ENCODE peak calls at places on chromosome 9, in five cellular contexts. S is H9, Q is left lung, X is gastrocnemius medialis, N is neural progenitor cell. T is an unnamed sample.
A peak's percentile ranks its signal among the peaks of the same experiment; 100 is the strongest.

GRCh38 chr9:81844131-81844567 is 84.1 kb upstream of the SPATA31D4 start:
- DNase-seq in S (no peak), Q (no peak), X (no peak), N (no peak), T (no peak)

GRCh38 chr9:129918296-129918950 is 83.2 kb downstream of the USP20 start:
- DNase-seq in S (no peak), Q (no peak), X (no peak), N (no peak), T (no peak)

GRCh38 chr9:127267793-127268507 is 3.4 kb downstream of the GARNL3 start:
- DNase-seq in S (no peak), Q (no peak), X (no peak), N (no peak), T (no peak)

GRCh38 chr9:27625751-27626628 is 52.7 kb upstream of the C9orf72 start:
- DNase-seq in S (no peak), Q (no peak), X (no peak), N (no peak), T (no peak)

GRCh38 chr9:69253057-69253456 is 72.0 kb upstream of the ENTREP1 start:
- DNase-seq in S (no peak), Q (no peak), X (no peak), N (no peak), T (no peak)

GRCh38 chr9:100440071-100440470 is 13.1 kb downstream of the MSANTD3 start:
- DNase-seq in S (no peak), Q (no peak), X (peak; percentile 75), N (no peak), T (no peak)

GRCh38 chr9:34123682-34124081 is 2.8 kb downstream of the DCAF12 start:
- DNase-seq in S (no peak), Q (peak; percentile 77), X (no peak), N (no peak), T (no peak)

GRCh38 chr9:69012690-69013403 is 1.1 kb downstream of the PRKACG start:
- DNase-seq in S (no peak), Q (no peak), X (no peak), N (no peak), T (no peak)

GRCh38 chr9:96164268-96164683 is 137.7 kb downstream of the HSD17B3 start:
- DNase-seq in S (no peak), Q (no peak), X (no peak), N (no peak), T (no peak)

GRCh38 chr9:134178781-134179551 is 14.6 kb upstream of the RNU6ATAC start:
- DNase-seq in S (no peak), Q (peak; percentile 30), X (no peak), N (no peak), T (no peak)

GRCh38 chr9:124480621-124480981 is 26.6 kb downstream of the NR5A1 start:
- DNase-seq in S (peak; percentile 86), Q (no peak), X (no peak), N (peak; percentile 83), T (no peak)

GRCh38 chr9:92141144-92142129 is 26.2 kb upstream of the SPTLC1 start:
- DNase-seq in S (peak; percentile 64), Q (no peak), X (no peak), N (peak; percentile 76), T (no peak)

GRCh38 chr9:124266139-124266825 is 8.5 kb downstream of the NEK6 start:
- DNase-seq in S (no peak), Q (no peak), X (no peak), N (no peak), T (no peak)

GRCh38 chr9:128245293-128246151 is 30.3 kb downstream of the GOLGA2 start:
- DNase-seq in S (peak; percentile 65), Q (peak; percentile 55), X (no peak), N (no peak), T (no peak)

GRCh38 chr9:130181645-130182044 is 9.4 kb downstream of the NCS1 start:
- DNase-seq in S (no peak), Q (no peak), X (no peak), N (no peak), T (no peak)

GRCh38 chr9:77016111-77016525 is 3.3 kb upstream of the FOXB2 start:
- DNase-seq in S (peak; percentile 66), Q (no peak), X (no peak), N (peak; percentile 71), T (no peak)

GRCh38 chr9:36898621-36899020 is 135.4 kb downstream of the PAX5 start:
- DNase-seq in S (peak; percentile 18), Q (no peak), X (no peak), N (no peak), T (no peak)

GRCh38 chr9:136577941-136578619 is 32.2 kb upstream of the NOTCH1 start:
- DNase-seq in S (no peak), Q (no peak), X (no peak), N (no peak), T (no peak)

GRCh38 chr9:136614372-136614922 is 48.3 kb upstream of the EGFL7 start:
- DNase-seq in S (no peak), Q (peak; percentile 57), X (no peak), N (no peak), T (no peak)

GRCh38 chr9:77541600-77541999 is 106.5 kb downstream of the GNA14 start:
- DNase-seq in S (no peak), Q (no peak), X (no peak), N (no peak), T (no peak)

GRCh38 chr9:122420315-122420714 is 49.5 kb downstream of the PTGS1 start:
- DNase-seq in S (no peak), Q (no peak), X (no peak), N (no peak), T (no peak)

DNA sequence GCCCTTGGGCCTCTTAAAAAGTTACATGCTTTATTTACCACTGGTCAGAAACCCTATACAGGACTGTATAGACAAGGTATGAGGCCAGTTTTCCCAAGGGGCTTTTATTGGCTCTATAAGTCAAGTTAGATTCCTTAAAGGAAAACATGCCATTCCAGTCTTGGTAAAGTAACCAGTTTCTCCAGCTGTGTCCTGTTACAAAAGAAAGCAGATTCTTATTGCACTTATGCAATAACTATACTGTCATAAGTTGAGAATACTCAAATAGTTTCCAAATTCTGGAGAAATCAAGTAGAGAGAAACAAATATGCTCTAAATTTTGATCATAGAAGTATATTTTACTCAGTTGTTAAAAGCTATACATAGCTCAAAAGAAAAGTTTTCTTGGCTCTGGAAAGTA is 47.2 kb downstream of the PTGS1 start:
- DNase-seq in S (no peak), Q (no peak), X (no peak), N (no peak), T (no peak)
- H3K9me3 ChIP-seq in S (peaks cover 33% of the 10 kb centered on the region), Q (no peaks in the 10 kb centered on the region), X (no peaks in the 10 kb centered on the region), N (peaks cover 32% of the 10 kb centered on the region), T (peaks cover 15% of the 10 kb centered on the region)

GRCh38 chr9:94946256-94946655 is 219.8 kb downstream of the AOPEP start:
- DNase-seq in S (no peak), Q (no peak), X (no peak), N (no peak), T (no peak)

GRCh38 chr9:94941211-94941875 is 214.8 kb downstream of the AOPEP start:
- DNase-seq in S (no peak), Q (no peak), X (no peak), N (no peak), T (no peak)

GRCh38 chr9:94948567-94949235 is 222.2 kb downstream of the AOPEP start:
- DNase-seq in S (no peak), Q (no peak), X (no peak), N (no peak), T (no peak)

GRCh38 chr9:94945191-94946144 is 219.0 kb downstream of the AOPEP start:
- DNase-seq in S (no peak), Q (peak; percentile 50), X (peak; percentile 37), N (no peak), T (no peak)

DNA sequence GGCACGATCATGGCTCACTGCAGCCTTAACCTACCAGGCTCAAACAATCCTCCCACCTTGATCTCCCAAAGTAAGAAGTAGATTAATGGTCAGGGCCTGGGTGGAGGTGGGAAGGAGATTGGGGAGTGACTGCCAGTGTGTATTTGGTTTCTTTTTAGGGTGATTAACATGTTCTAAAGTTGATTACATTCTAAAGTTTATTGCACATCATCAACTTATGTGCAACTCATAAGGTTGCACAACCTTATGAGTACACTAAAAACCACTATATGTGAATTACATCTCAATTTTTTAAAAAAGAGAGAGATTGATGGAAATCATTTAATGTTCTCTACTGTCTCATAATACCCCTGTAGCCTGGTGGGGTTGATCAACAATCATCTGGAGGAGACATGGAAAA is 218.1 kb downstream of the AOPEP start:
- DNase-seq in S (no peak), Q (no peak), X (no peak), N (no peak), T (no peak)
- H3K27ac ChIP-seq in S (no peak overlapping the region), Q (peak overlapping the region; percentile 76), X (peak overlapping the region; percentile 67), N (no peak overlapping the region), T (no peak overlapping the region)

DNA sequence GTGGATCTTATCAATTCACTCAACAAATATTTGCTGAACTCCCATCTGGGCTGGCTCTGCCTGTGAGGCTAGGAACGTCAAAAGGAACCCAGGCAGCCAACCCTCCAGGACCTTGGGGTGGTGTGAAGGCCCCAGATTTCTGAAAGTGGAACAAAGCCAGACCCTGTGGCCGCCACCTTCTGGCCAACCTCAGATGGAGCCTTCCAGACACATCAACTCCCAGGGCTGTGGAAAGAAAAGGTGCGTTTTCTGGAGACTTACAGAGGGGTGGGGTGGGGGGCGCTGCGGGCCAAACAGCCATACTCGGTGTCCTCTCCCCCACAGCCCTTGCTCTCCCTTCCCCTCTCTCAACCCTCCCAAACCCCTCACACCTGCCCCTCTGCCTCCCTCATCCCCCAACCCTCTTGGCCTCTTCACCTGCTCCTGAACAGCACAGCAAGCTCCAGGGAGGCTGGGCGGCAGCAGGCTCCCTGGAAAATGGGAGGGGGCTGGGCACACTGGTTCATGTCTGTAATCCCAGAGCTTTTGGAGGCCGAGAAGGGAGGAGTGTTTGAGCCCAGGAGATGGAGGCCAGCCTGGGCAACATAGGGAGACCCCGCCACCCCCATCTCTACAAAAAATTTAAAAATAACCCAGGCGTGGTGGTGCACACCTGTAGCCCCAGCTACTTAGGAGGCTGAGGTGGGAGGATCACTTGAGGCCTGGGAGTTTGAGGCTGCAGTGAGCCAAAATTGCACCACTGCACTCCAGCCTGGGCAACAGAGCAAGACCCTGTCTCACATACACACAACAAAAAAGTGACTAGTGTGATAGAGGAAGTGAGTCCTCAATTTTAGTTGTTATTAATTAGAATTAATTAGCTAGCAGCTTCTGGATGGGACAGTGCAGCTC is 45.0 kb upstream of the PRRC2B start:
- DNase-seq in S (peak; percentile 56), Q (peak; percentile 19), X (no peak), N (no peak), T (no peak)
- TF ChIP-seq CTCF in S (peak; percentile 47), Q (no peak), X (no peak), N (no peak), T (no peak)

GRCh38 chr9:89881431-89881830 is 276.6 kb downstream of the GADD45G start:
- DNase-seq in S (peak; percentile 12), Q (no peak), X (no peak), N (no peak), T (no peak)

GRCh38 chr9:89879711-89880110 is 274.9 kb downstream of the GADD45G start:
- DNase-seq in S (peak; percentile 15), Q (no peak), X (peak; percentile 49), N (no peak), T (no peak)

GRCh38 chr9:89879276-89879675 is 274.5 kb downstream of the GADD45G start:
- DNase-seq in S (no peak), Q (no peak), X (no peak), N (no peak), T (no peak)

GRCh38 chr9:89880721-89881120 is 275.9 kb downstream of the GADD45G start:
- DNase-seq in S (no peak), Q (no peak), X (no peak), N (no peak), T (no peak)

DNA sequence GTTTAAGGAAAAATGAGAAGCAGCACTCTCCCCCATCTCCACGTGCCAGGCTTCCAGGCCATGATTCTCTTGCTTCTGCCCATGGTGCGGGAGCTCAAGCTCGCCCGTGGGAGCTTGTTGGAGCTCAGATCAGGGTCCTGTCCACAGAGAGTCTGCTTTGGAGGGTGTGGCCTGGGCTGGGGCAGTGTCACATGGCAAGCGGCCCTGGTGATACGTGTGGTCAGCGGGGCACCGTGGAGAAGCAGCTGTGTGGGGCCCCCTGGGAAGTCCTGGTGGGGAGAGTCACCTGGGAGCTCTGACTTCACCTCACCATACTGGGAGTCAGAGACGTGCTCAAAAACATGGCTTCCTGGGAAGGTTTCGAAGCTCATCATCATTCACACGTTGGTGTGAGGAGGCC is 275.3 kb downstream of the GADD45G start:
- DNase-seq in S (peak; percentile 10), Q (no peak), X (no peak), N (no peak), T (no peak)
- H3K9me3 ChIP-seq in S (no peaks in the 10 kb centered on the region), Q (no peaks in the 10 kb centered on the region), X (no peaks in the 10 kb centered on the region), N (no peaks in the 10 kb centered on the region), T (no peaks in the 10 kb centered on the region)

T was measured in CD4-positive, alpha-beta T cell.